ENCODE peak calls at places on chromosomes 12 and 14, in five cellular contexts. One of them, this sample, is unnamed.

GRCh38 chr12:129325566-129325965 is 472.3 kb downstream of the GLT1D1 start:
- DNase-seq in fibroblast of lung: no peak
- DNase-seq in H9: no peak
- DNase-seq in CD8-positive, alpha-beta memory T cell: no peak
- DNase-seq in tibial artery: no peak
- DNase-seq in this sample: no peak

GRCh38 chr12:66688836-66689439 is 10.1 kb upstream of the GRIP1 start:
- DNase-seq in fibroblast of lung: peak; percentile 11
- DNase-seq in H9: peak; percentile 92
- DNase-seq in CD8-positive, alpha-beta memory T cell: peak; percentile 39
- DNase-seq in tibial artery: no peak
- DNase-seq in this sample: no peak

GRCh38 chr12:82952946-82953345 is 266.2 kb downstream of the TMTC2 start:
- DNase-seq in tibial artery: no peak
- DNase-seq in H9: no peak
- DNase-seq in CD8-positive, alpha-beta memory T cell: no peak
- DNase-seq in fibroblast of lung: no peak
- DNase-seq in this sample: no peak

GRCh38 chr12:22101749-22102243 is 55.8 kb downstream of the CMAS start:
- DNase-seq in H9: no peak
- DNase-seq in CD8-positive, alpha-beta memory T cell: no peak
- DNase-seq in fibroblast of lung: peak; percentile 95
- DNase-seq in tibial artery: no peak
- DNase-seq in this sample: no peak

GRCh38 chr12:5044420-5045295 is 979 bp downstream of the KCNA5 start:
- DNase-seq in tibial artery: no peak
- DNase-seq in fibroblast of lung: no peak
- DNase-seq in CD8-positive, alpha-beta memory T cell: no peak
- DNase-seq in H9: no peak
- DNase-seq in this sample: no peak

GRCh38 chr12:131831635-131832041 is 3.4 kb downstream of the MMP17 start:
- DNase-seq in CD8-positive, alpha-beta memory T cell: no peak
- DNase-seq in fibroblast of lung: peak; percentile 92
- DNase-seq in tibial artery: peak; percentile 63
- DNase-seq in H9: peak; percentile 28
- DNase-seq in this sample: no peak

GRCh38 chr12:48680861-48681260 is 1.2 kb downstream of the KANSL2 start:
- DNase-seq in fibroblast of lung: no peak
- DNase-seq in H9: no peak
- DNase-seq in tibial artery: no peak
- DNase-seq in CD8-positive, alpha-beta memory T cell: no peak
- DNase-seq in this sample: no peak

GRCh38 chr12:113873741-113874140 is 92.4 kb downstream of the RBM19 start:
- DNase-seq in H9: no peak
- DNase-seq in CD8-positive, alpha-beta memory T cell: no peak
- DNase-seq in tibial artery: no peak
- DNase-seq in fibroblast of lung: no peak
- DNase-seq in this sample: no peak

GRCh38 chr14:85333313-85333712 is 196.6 kb upstream of the FLRT2 start:
- DNase-seq in fibroblast of lung: peak; percentile 16
- DNase-seq in H9: no peak
- DNase-seq in tibial artery: no peak
- DNase-seq in CD8-positive, alpha-beta memory T cell: no peak
- DNase-seq in this sample: no peak
- H3K9me3 ChIP-seq in fibroblast of lung: no peaks in the 10 kb centered on the region
- H3K9me3 ChIP-seq in H9: no peaks in the 10 kb centered on the region
- H3K9me3 ChIP-seq in tibial artery: no peaks in the 10 kb centered on the region
- H3K9me3 ChIP-seq in CD8-positive, alpha-beta memory T cell: no peaks in the 10 kb centered on the region
- H3K9me3 ChIP-seq in this sample: no peaks in the 10 kb centered on the region

GRCh38 chr14:67727361-67727760 is 25.7 kb downstream of the RDH12 start:
- DNase-seq in H9: no peak
- DNase-seq in fibroblast of lung: no peak
- DNase-seq in CD8-positive, alpha-beta memory T cell: no peak
- DNase-seq in tibial artery: no peak
- DNase-seq in this sample: no peak
- H3K27me3 ChIP-seq in H9: no peaks in the 10 kb centered on the region
- H3K27me3 ChIP-seq in fibroblast of lung: peaks cover 32% of the 10 kb centered on the region
- H3K27me3 ChIP-seq in CD8-positive, alpha-beta memory T cell: peaks cover 14% of the 10 kb centered on the region
- H3K27me3 ChIP-seq in tibial artery: peaks cover 3% of the 10 kb centered on the region
- H3K27me3 ChIP-seq in this sample: no peaks in the 10 kb centered on the region

GRCh38 chr12:132941336-132941954 is 14.7 kb downstream of the ZNF605 start:
- DNase-seq in CD8-positive, alpha-beta memory T cell: no peak
- DNase-seq in tibial artery: peak; percentile 40
- DNase-seq in fibroblast of lung: no peak
- DNase-seq in H9: no peak
- DNase-seq in this sample: no peak

GRCh38 chr12:132946507-132946820 is 9.6 kb downstream of the ZNF605 start:
- DNase-seq in tibial artery: no peak
- DNase-seq in fibroblast of lung: no peak
- DNase-seq in CD8-positive, alpha-beta memory T cell: no peak
- DNase-seq in H9: no peak
- DNase-seq in this sample: no peak

GRCh38 chr12:132940071-132940719 is 15.9 kb downstream of the ZNF605 start:
- DNase-seq in CD8-positive, alpha-beta memory T cell: no peak
- DNase-seq in fibroblast of lung: no peak
- DNase-seq in tibial artery: peak; percentile 23
- DNase-seq in H9: no peak
- DNase-seq in this sample: no peak

GRCh38 chr12:132945806-132946506 is 10.2 kb downstream of the ZNF605 start:
- DNase-seq in tibial artery: no peak
- DNase-seq in H9: no peak
- DNase-seq in fibroblast of lung: no peak
- DNase-seq in CD8-positive, alpha-beta memory T cell: no peak
- DNase-seq in this sample: no peak

GRCh38 chr12:132942611-132943010 is 13.5 kb downstream of the ZNF605 start:
- DNase-seq in H9: no peak
- DNase-seq in fibroblast of lung: no peak
- DNase-seq in tibial artery: peak; percentile 51
- DNase-seq in CD8-positive, alpha-beta memory T cell: no peak
- DNase-seq in this sample: no peak
- H3K9me3 ChIP-seq in H9: peaks cover 19% of the 10 kb centered on the region
- H3K9me3 ChIP-seq in fibroblast of lung: peaks cover 9% of the 10 kb centered on the region
- H3K9me3 ChIP-seq in tibial artery: peaks cover 91% of the 10 kb centered on the region
- H3K9me3 ChIP-seq in CD8-positive, alpha-beta memory T cell: peaks cover 7% of the 10 kb centered on the region
- H3K9me3 ChIP-seq in this sample: peaks cover 87% of the 10 kb centered on the region

DNA sequence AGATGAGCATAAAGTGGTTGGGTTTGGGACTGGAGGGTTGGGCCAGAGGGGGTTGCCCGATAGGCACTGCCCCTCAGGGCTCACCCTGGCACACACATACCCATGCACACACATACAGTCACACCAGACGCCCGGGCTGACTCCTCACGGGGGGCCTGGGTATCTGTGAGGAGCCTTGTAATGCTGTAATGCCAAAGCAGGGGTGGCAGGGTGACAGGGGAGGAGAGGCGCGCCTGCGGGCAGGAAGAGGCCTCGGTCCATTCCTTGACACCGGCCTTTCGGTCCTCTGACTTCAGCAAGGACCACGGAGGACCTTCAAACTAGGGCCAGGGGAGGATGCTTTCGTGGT is 375 bp downstream of the FAIM2 start:
- DNase-seq in tibial artery: no peak
- DNase-seq in CD8-positive, alpha-beta memory T cell: no peak
- DNase-seq in fibroblast of lung: no peak
- DNase-seq in H9: no peak
- DNase-seq in this sample: no peak
- H3K27me3 ChIP-seq in tibial artery: peaks cover 16% of the 10 kb centered on the region
- H3K27me3 ChIP-seq in CD8-positive, alpha-beta memory T cell: no peaks in the 10 kb centered on the region
- H3K27me3 ChIP-seq in fibroblast of lung: peaks cover 5% of the 10 kb centered on the region
- H3K27me3 ChIP-seq in H9: no peaks in the 10 kb centered on the region
- H3K27me3 ChIP-seq in this sample: peaks cover 21% of the 10 kb centered on the region

GRCh38 chr12:133204264-133204603 is 22.9 kb downstream of the ZNF268 start:
- DNase-seq in fibroblast of lung: no peak
- DNase-seq in CD8-positive, alpha-beta memory T cell: no peak
- DNase-seq in H9: no peak
- DNase-seq in tibial artery: no peak
- DNase-seq in this sample: no peak

GRCh38 chr12:133201888-133202287 is 20.6 kb downstream of the ZNF268 start:
- DNase-seq in CD8-positive, alpha-beta memory T cell: no peak
- DNase-seq in fibroblast of lung: no peak
- DNase-seq in tibial artery: no peak
- DNase-seq in H9: no peak
- DNase-seq in this sample: no peak

GRCh38 chr12:133206390-133206789 is 25.1 kb downstream of the ZNF268 start:
- DNase-seq in CD8-positive, alpha-beta memory T cell: no peak
- DNase-seq in H9: no peak
- DNase-seq in fibroblast of lung: no peak
- DNase-seq in tibial artery: no peak
- DNase-seq in this sample: no peak

GRCh38 chr12:133202493-133203343 is 21.4 kb downstream of the ZNF268 start:
- DNase-seq in CD8-positive, alpha-beta memory T cell: no peak
- DNase-seq in H9: no peak
- DNase-seq in tibial artery: no peak
- DNase-seq in fibroblast of lung: peak; percentile 28
- DNase-seq in this sample: no peak

GRCh38 chr12:133203344-133204263 is 22.3 kb downstream of the ZNF268 start:
- DNase-seq in tibial artery: no peak
- DNase-seq in CD8-positive, alpha-beta memory T cell: peak; percentile 7
- DNase-seq in H9: no peak
- DNase-seq in fibroblast of lung: peak; percentile 31
- DNase-seq in this sample: no peak
- H3K9me3 ChIP-seq in tibial artery: peaks cover 95% of the 10 kb centered on the region
- H3K9me3 ChIP-seq in CD8-positive, alpha-beta memory T cell: peaks cover 77% of the 10 kb centered on the region
- H3K9me3 ChIP-seq in H9: peaks cover 70% of the 10 kb centered on the region
- H3K9me3 ChIP-seq in fibroblast of lung: peaks cover 19% of the 10 kb centered on the region
- H3K9me3 ChIP-seq in this sample: peaks cover 90% of the 10 kb centered on the region

GRCh38 chr12:2768224-2768961 is 26.4 kb upstream of the FKBP4 start:
- DNase-seq in H9: no peak
- DNase-seq in tibial artery: no peak
- DNase-seq in CD8-positive, alpha-beta memory T cell: no peak
- DNase-seq in fibroblast of lung: no peak
- DNase-seq in this sample: no peak
- H3K27me3 ChIP-seq in H9: no peaks in the 10 kb centered on the region
- H3K27me3 ChIP-seq in tibial artery: no peaks in the 10 kb centered on the region
- H3K27me3 ChIP-seq in CD8-positive, alpha-beta memory T cell: no peaks in the 10 kb centered on the region
- H3K27me3 ChIP-seq in fibroblast of lung: peaks cover 10% of the 10 kb centered on the region
- H3K27me3 ChIP-seq in this sample: no peaks in the 10 kb centered on the region

This sample was measured in lower lobe of right lung.